ENCODE peak calls at places on chromosomes 7 and 10, in eight cellular contexts. M is PC-3, A is stomach, F is left ventricle myocardium inferior, C is GM23338, G is tibial nerve, X is HepG2, Y is ovary. L is an unnamed sample.

GRCh38 chr7:117154721-117155120 is 168.1 kb downstream of the WNT2 start:
- DNase-seq in X (no peak), A (no peak), M (no peak), G (no peak), C (no peak), F (no peak), Y (no peak), L (no peak)

GRCh38 chr7:8700076-8700624 is 266.7 kb downstream of the NXPH1 start:
- DNase-seq in C (no peak), G (no peak), X (no peak), Y (no peak), A (no peak), F (no peak), M (no peak), L (no peak)

GRCh38 chr10:101330236-101331225 is 23.4 kb upstream of the BTRC start:
- DNase-seq in Y (no peak), A (no peak), M (no peak), C (no peak), X (no peak), G (no peak), F (no peak), L (no peak)

GRCh38 chr10:34524369-34525091 is 290.6 kb downstream of the PARD3 start:
- DNase-seq in A (no peak), Y (no peak), G (no peak), F (no peak), C (no peak), X (no peak), M (no peak), L (no peak)

GRCh38 chr10:33114451-33114944 is 156.5 kb upstream of the ITGB1 start:
- DNase-seq in A (no peak), G (no peak), X (no peak), F (no peak), C (no peak), Y (no peak), M (peak; percentile 96), L (no peak)

GRCh38 chr10:51834548-51834947 is 135.2 kb upstream of the CSTF2T start:
- DNase-seq in G (no peak), X (no peak), C (no peak), A (no peak), Y (no peak), M (no peak), F (no peak), L (no peak)

GRCh38 chr7:150754950-150755349 is 17.7 kb downstream of the GIMAP5 start:
- DNase-seq in M (no peak), C (no peak), F (no peak), G (no peak), A (no peak), Y (no peak), X (no peak), L (no peak)

GRCh38 chr10:1577945-1578344 is 159.4 kb downstream of the ADARB2 start:
- DNase-seq in M (no peak), A (no peak), G (no peak), C (no peak), F (no peak), Y (no peak), X (no peak), L (no peak)

GRCh38 chr10:70584941-70585544 is 17.5 kb downstream of the PRF1 start:
- DNase-seq in A (no peak), G (no peak), M (no peak), C (peak; percentile 84), F (no peak), Y (no peak), X (peak; percentile 36), L (peak; percentile 57)

GRCh38 chr10:104938031-104938430 is 296.9 kb downstream of the SORCS3 start:
- DNase-seq in X (no peak), A (no peak), M (no peak), G (no peak), Y (no peak), C (no peak), F (no peak), L (no peak)

GRCh38 chr7:15780271-15780670 is 93.8 kb upstream of the MEOX2 start:
- DNase-seq in M (no peak), G (no peak), C (peak; percentile 16), X (no peak), F (no peak), Y (no peak), A (no peak), L (no peak)

GRCh38 chr10:60917331-60918280 is 26.4 kb downstream of the RHOBTB1 start:
- DNase-seq in G (no peak), Y (no peak), X (no peak), M (no peak), A (no peak), C (no peak), F (no peak), L (no peak)

GRCh38 chr10:34764347-34764991 is 50.6 kb downstream of the PARD3 start:
- DNase-seq in M (no peak), A (no peak), G (no peak), X (no peak), Y (no peak), F (no peak), C (no peak), L (no peak)

GRCh38 chr10:130341325-130341724 is 205.1 kb downstream of the GLRX3 start:
- DNase-seq in X (no peak), F (no peak), M (no peak), C (no peak), G (no peak), A (no peak), Y (no peak), L (no peak)

GRCh38 chr7:128167316-128167691 is 73.8 kb upstream of the LEP start:
- DNase-seq in F (no peak), X (no peak), Y (peak; percentile 56), G (no peak), M (peak; percentile 16), A (peak; percentile 28), C (peak; percentile 72), L (no peak)

GRCh38 chr10:53123311-53123710 is 350.7 kb upstream of the MBL2 start:
- DNase-seq in G (no peak), Y (no peak), X (no peak), A (no peak), M (peak; percentile 40), C (no peak), F (no peak), L (no peak)

GRCh38 chr10:70192325-70192966 is 22.1 kb upstream of the SAR1A start:
- DNase-seq in A (peak; percentile 32), C (no peak), G (no peak), Y (no peak), M (no peak), X (peak; percentile 17), F (no peak), L (no peak)

GRCh38 chr10:103544657-103545310 is 51.3 kb downstream of the NEURL1 start:
- DNase-seq in Y (no peak), X (no peak), A (no peak), M (no peak), G (no peak), C (no peak), F (no peak), L (no peak)

GRCh38 chr10:90451283-90451682 is 406.6 kb downstream of the HTR7 start:
- DNase-seq in G (no peak), X (no peak), M (peak; percentile 45), Y (no peak), A (no peak), F (no peak), C (no peak), L (no peak)

GRCh38 chr10:10160821-10161312 is 856.8 kb upstream of the CELF2 start:
- DNase-seq in M (no peak), C (no peak), F (no peak), A (no peak), G (no peak), X (no peak), Y (no peak), L (no peak)

GRCh38 chr7:107860241-107860961 is 30.6 kb upstream of the DLD start:
- DNase-seq in C (no peak), M (no peak), F (no peak), A (no peak), G (no peak), Y (no peak), X (no peak), L (no peak)

DNA sequence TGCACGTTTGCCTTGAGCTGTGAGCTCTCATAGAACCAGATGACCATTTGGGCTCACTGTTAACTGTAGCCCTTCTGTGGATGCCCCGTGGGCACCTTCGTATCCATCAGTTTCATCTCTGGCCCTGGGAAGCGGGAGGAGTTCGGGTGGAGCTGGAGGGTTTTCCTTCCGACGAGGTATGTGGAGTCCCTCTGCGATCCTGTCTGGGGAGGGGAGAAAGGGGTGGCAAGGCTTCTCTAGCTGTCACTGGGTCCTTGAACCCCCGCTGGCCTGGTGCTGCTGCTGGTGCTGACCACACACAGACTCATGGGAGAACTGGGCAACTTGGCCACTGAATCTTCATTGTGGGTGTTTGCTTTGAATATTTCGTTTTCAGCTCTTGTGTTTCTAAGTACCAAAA is 32.7 kb downstream of the INPP5A start:
- DNase-seq in F (no peak), M (no peak), G (no peak), Y (no peak), X (no peak), C (no peak), A (no peak), L (no peak)
- H3K4me3 ChIP-seq in F (no peak overlapping the region), M (no peak overlapping the region), G (no peak overlapping the region), Y (no peak overlapping the region), X (no peak overlapping the region), C (no peak overlapping the region), A (no peak overlapping the region), L (no peak overlapping the region)

GRCh38 chr10:79397575-79398303 is 47.7 kb downstream of the ZCCHC24 start:
- DNase-seq in Y (no peak), A (no peak), X (no peak), C (no peak), M (no peak), F (peak; percentile 73), G (no peak), L (no peak)
- H3K27ac ChIP-seq in Y (peak overlapping the region; percentile 80), A (no peak overlapping the region), X (no peak overlapping the region), C (no peak overlapping the region), M (no peak overlapping the region), F (no peak overlapping the region), G (no peak overlapping the region), L (peak overlapping the region; percentile 81)

GRCh38 chr10:122115874-122116273 is 126.9 kb downstream of the TACC2 start:
- DNase-seq in M (no peak), C (no peak), X (no peak), Y (no peak), G (no peak), F (no peak), A (no peak), L (no peak)

GRCh38 chr10:122114156-122114747 is 125.3 kb downstream of the TACC2 start:
- DNase-seq in X (no peak), C (no peak), G (no peak), M (peak; percentile 8), Y (peak; percentile 43), F (no peak), A (no peak), L (no peak)

GRCh38 chr10:122112021-122112616 is 123.2 kb downstream of the TACC2 start:
- DNase-seq in X (no peak), Y (no peak), C (no peak), A (no peak), M (peak; percentile 70), G (no peak), F (no peak), L (no peak)

GRCh38 chr10:122113161-122113944 is 124.4 kb downstream of the TACC2 start:
- DNase-seq in F (peak; percentile 73), Y (peak; percentile 83), M (peak; percentile 67), X (peak; percentile 78), G (peak; percentile 65), A (peak; percentile 69), C (peak; percentile 81), L (peak; percentile 75)

GRCh38 chr10:122112625-122113160 is 123.7 kb downstream of the TACC2 start:
- DNase-seq in F (peak; percentile 86), A (peak; percentile 88), Y (peak; percentile 87), M (peak; percentile 86), X (peak; percentile 77), C (peak; percentile 86), G (peak; percentile 69), L (peak; percentile 84)
- TF ChIP-seq CTCF in F (peak; percentile 65), A (no peak), Y (peak; percentile 36), M (peak; percentile 43), X (peak; percentile 77), C (peak; percentile 41), G (peak; percentile 63), L (peak; percentile 42)

GRCh38 chr7:36600314-36600682 is 124.0 kb downstream of the AOAH start:
- DNase-seq in X (no peak), F (no peak), C (no peak), Y (no peak), G (no peak), A (no peak), M (no peak), L (peak; percentile 51)
- H3K4me3 ChIP-seq in X (no peak overlapping the region), F (no peak overlapping the region), C (no peak overlapping the region), Y (no peak overlapping the region), G (no peak overlapping the region), A (no peak overlapping the region), M (no peak overlapping the region), L (no peak overlapping the region)